ENCODE peak calls at places on chromosomes 7 and 10, in four cellular contexts. F, E, A and N are unnamed samples.

GRCh38 chr10:112907893-112908292 is 42.2 kb upstream of the TCF7L2 start:
- DNase-seq in F (no peak), E (no peak), A (no peak), N (no peak)

GRCh38 chr7:158685727-158686126 is 18.9 kb downstream of the NCAPG2 start:
- DNase-seq in F (no peak), E (no peak), A (no peak), N (no peak)

GRCh38 chr7:26186364-26187311 is 13.9 kb downstream of the HNRNPA2B1 start:
- DNase-seq in F (no peak), E (no peak), A (no peak), N (no peak)

GRCh38 chr7:1649751-1650326 is 20.2 kb upstream of the ELFN1 start:
- DNase-seq in F (peak; percentile 21), E (no peak), A (no peak), N (peak; percentile 7)

GRCh38 chr7:18940577-18941134 is 176.8 kb downstream of the TWIST1 start:
- DNase-seq in F (no peak), E (no peak), A (no peak), N (no peak)

GRCh38 chr7:152621426-152621825 is 54.5 kb downstream of the XRCC2 start:
- DNase-seq in F (no peak), E (no peak), A (no peak), N (no peak)

GRCh38 chr7:38186593-38187314 is 8.7 kb downstream of the STARD3NL start:
- DNase-seq in F (no peak), E (no peak), A (no peak), N (no peak)

GRCh38 chr7:74412603-74413002 is 41.1 kb upstream of the GTF2IRD1 start:
- DNase-seq in F (no peak), E (no peak), A (no peak), N (no peak)

GRCh38 chr7:22001345-22002004 is 55.8 kb upstream of the CDCA7L start:
- DNase-seq in F (no peak), E (peak; percentile 53), A (no peak), N (no peak)

GRCh38 chr7:132656846-132657776 is 80.8 kb upstream of the PLXNA4 start:
- DNase-seq in F (no peak), E (no peak), A (no peak), N (no peak)

GRCh38 chr10:86163522-86164215 is 202.9 kb downstream of the GRID1 start:
- DNase-seq in F (no peak), E (no peak), A (no peak), N (no peak)

GRCh38 chr10:15333909-15334649 is 37.0 kb downstream of the FAM171A1 start:
- DNase-seq in F (no peak), E (no peak), A (no peak), N (no peak)

GRCh38 chr7:2476298-2476697 is at the start of gene GRIFIN:
- DNase-seq in F (no peak), E (no peak), A (no peak), N (no peak)

GRCh38 chr7:80359029-80359428 is 152.8 kb downstream of the GNAT3 start:
- DNase-seq in F (no peak), E (no peak), A (no peak), N (no peak)

GRCh38 chr7:30180718-30181117 is 45.9 kb downstream of the MTURN start:
- DNase-seq in F (no peak), E (no peak), A (no peak), N (no peak)

GRCh38 chr7:44978511-44979366 is at the start of gene MYO1G:
- DNase-seq in F (peak; percentile 63), E (no peak), A (peak; percentile 91), N (peak; percentile 82)

GRCh38 chr7:38229386-38229785 is 44.0 kb downstream of the TARP start:
- DNase-seq in F (no peak), E (no peak), A (no peak), N (no peak)

GRCh38 chr7:44466300-44467216 is 23.9 kb downstream of the NUDCD3 start:
- DNase-seq in F (no peak), E (no peak), A (no peak), N (no peak)